ENCODE peak calls at places on chromosomes 16 and 17, in nine cellular contexts. F is mammary epithelial cell, U is heart right ventricle, V is bronchial epithelial cell, X is MG63, S is H7, H is heart left ventricle, L is GM06990, N is GM23248. G is an unnamed sample.

GRCh38 chr17:27264068-27264812 is 29.7 kb upstream of the WSB1 start:
- DNase-seq in X (no peak), V (no peak), F (no peak), H (no peak), U (no peak), N (no peak), L (no peak), S (no peak), G (no peak)

GRCh38 chr16:11793840-11794239 is 3.2 kb downstream of the ZC3H7A start:
- DNase-seq in L (no peak), N (peak; percentile 43), U (peak; percentile 26), S (no peak), H (no peak), F (peak; percentile 32), V (no peak), X (no peak), G (no peak)

GRCh38 chr17:44915321-44915726 is at the start of gene GFAP:
- DNase-seq in U (no peak), F (no peak), V (no peak), X (no peak), N (no peak), L (no peak), S (no peak), H (no peak), G (no peak)

GRCh38 chr16:69340095-69340644 is 598 bp downstream of the NIP7 start:
- DNase-seq in S (peak; percentile 45), X (no peak), V (no peak), H (no peak), L (no peak), F (peak; percentile 16), N (peak; percentile 53), U (no peak), G (no peak)

GRCh38 chr16:81500833-81501521 is 56.4 kb downstream of the CMIP start:
- DNase-seq in S (no peak), L (no peak), N (no peak), U (no peak), F (peak; percentile 95), V (peak; percentile 81), X (peak; percentile 81), H (no peak), G (no peak)

GRCh38 chr17:17325816-17326215 is 22.6 kb downstream of the NT5M start:
- DNase-seq in X (no peak), S (no peak), F (no peak), V (no peak), N (no peak), L (no peak), H (no peak), U (no peak), G (no peak)

GRCh38 chr17:63881935-63882601 is at the start of gene GH2:
- DNase-seq in X (peak; percentile 62), U (no peak), H (peak; percentile 24), V (peak; percentile 57), F (peak; percentile 21), L (no peak), S (peak; percentile 91), N (peak; percentile 62), G (peak; percentile 53)

GRCh38 chr17:41959336-41960095 is 7.1 kb upstream of the CNP start:
- DNase-seq in V (peak; percentile 39), U (no peak), N (peak; percentile 36), L (no peak), F (peak; percentile 55), X (no peak), H (no peak), S (peak; percentile 87), G (peak; percentile 61)

GRCh38 chr17:46193626-46194392 is 580 bp upstream of the KANSL1 start:
- DNase-seq in X (peak; percentile 98), H (peak; percentile 95), L (peak; percentile 99), N (peak; percentile 100), S (peak; percentile 98), U (peak; percentile 97), F (peak; percentile 91), V (peak; percentile 82), G (peak; percentile 95)

GRCh38 chr16:65415460-65415859 is 293.6 kb upstream of the CDH11 start:
- DNase-seq in X (no peak), V (peak; percentile 60), F (peak; percentile 58), H (no peak), S (no peak), N (peak; percentile 10), L (no peak), U (no peak), G (no peak)

GRCh38 chr17:49000943-49001342 is 3.8 kb downstream of the IGF2BP1 start:
- DNase-seq in H (no peak), S (no peak), U (no peak), V (no peak), N (peak; percentile 38), X (no peak), F (no peak), L (no peak), G (no peak)
- H3K4me3 ChIP-seq in H (no peak overlapping the region), S (peak overlapping the region; percentile 99), U (no peak overlapping the region), V (no peak overlapping the region), N (peak overlapping the region; percentile 73), X (no peak overlapping the region), F (no peak overlapping the region), L (no peak overlapping the region), G (no peak overlapping the region)

DNA sequence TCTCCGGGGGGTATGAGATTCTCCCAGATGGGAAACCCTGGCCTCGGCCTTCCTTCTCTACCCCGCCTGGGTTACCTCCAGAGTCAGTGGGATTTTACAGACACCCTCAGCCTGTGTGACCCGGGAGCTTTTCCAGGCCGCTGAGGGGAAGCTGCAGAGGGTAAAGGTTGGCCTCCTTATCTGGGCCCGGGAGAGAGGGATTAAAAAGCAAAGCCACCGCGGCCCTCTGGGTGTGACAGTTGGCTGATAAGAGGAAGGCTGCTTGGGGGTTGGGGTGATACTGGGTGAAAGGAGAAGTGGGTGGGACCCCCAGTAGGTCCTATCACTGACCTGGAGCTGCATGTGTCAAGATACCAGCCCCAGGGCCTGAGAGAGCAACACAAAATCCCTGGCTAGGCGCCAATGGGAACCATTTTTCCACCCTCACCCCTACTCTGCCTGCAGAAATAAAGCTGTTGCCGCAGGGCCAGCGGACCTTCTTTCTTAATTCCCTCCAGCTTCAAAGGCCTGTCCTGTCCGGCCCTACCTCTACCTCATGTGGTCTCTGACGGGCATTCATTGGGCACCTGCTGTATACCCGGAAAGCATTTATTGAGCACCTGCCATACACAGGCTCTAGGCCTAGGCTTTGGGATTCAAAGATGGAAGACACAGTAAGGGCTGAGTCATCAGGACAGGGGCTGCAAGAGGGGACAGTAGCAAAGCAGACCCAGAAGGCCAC is 77.6 kb upstream of the GSE1 start:
- DNase-seq in X (no peak), L (no peak), N (no peak), U (no peak), V (no peak), H (no peak), F (no peak), S (peak; percentile 49), G (peak; percentile 62)
- H3K4me3 ChIP-seq in X (no peak overlapping the region), L (no peak overlapping the region), N (no peak overlapping the region), U (no peak overlapping the region), V (no peak overlapping the region), H (no peak overlapping the region), F (no peak overlapping the region), S (no peak overlapping the region), G (no peak overlapping the region)

DNA sequence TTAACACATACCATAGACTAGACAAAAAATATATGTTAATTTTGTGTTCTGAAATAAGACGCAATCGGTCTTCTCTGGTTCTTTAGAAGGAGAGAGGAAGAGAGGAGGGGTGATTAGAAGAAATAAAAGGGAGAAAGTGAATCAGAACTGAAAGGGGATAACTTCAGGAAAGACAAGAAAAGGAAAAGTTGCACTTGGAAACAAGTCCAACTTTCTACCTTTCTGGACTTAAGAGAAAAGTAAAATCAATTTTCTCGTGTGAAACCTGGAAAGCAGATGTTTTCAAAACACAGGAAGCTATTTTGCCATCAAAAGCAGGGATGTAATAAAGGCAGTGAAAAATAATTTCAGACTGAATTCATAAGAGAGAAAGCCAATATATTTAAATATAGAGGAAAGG is 11.9 kb upstream of the ZFHX3 start:
- DNase-seq in L (no peak), H (no peak), N (no peak), F (no peak), S (no peak), X (no peak), U (no peak), V (no peak), G (no peak)
- H3K4me3 ChIP-seq in L (no peak overlapping the region), H (peak overlapping the region; percentile 73), N (peak overlapping the region; percentile 89), F (peak overlapping the region; percentile 100), S (no peak overlapping the region), X (peak overlapping the region; percentile 59), U (peak overlapping the region; percentile 78), V (no peak overlapping the region), G (no peak overlapping the region)

DNA sequence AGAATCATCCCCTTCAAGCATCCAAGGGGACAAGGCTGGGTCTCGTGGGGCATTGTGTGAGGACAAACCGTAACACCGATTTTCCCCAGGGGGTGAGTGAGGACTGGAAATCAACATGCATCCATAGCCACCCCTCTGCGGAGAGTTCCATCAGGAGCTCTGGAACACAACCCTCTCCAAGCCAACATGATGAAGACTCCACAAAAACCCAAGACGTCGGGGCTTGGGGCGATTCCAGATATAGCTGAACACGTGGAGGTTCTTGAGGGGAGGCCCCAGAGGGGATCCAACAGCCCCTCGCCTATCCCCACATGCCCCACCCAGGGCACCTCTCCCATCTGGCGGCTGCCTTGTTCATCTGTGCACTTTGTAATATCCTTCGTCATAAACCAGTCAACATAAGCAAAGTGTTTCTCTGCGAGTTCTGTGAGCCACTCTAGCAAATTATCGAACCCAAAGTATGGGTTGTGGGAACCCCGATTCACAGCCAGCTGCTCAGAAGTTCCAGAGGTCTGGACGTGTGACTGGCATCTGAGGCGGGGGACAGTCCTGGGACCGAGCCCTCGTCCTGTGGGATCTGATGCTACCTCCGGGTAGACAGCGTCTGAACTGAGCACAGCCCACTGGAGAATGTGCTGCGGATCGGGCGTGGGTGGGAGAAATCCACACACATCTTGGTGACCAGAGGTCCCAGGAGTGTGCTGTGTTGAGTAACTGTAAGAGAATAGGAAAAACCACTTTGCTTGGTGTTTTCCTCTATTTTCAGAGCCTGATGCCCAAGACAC is 55.5 kb downstream of the RPH3AL start:
- DNase-seq in S (no peak), N (no peak), U (no peak), F (no peak), X (no peak), L (no peak), V (no peak), H (peak; percentile 13), G (no peak)
- H3K4me3 ChIP-seq in S (no peak overlapping the region), N (no peak overlapping the region), U (no peak overlapping the region), F (no peak overlapping the region), X (no peak overlapping the region), L (no peak overlapping the region), V (no peak overlapping the region), H (no peak overlapping the region), G (no peak overlapping the region)

G was measured in pancreas.